ENCODE peak calls at places on chromosomes 3 and 15, in six cellular contexts. C is heart right ventricle, F is ecto neural progenitor cell, L is activated B cell treated with CpG ODN at 0.5 μM for 24 hours, T is AG04449, W is HEK293T. V is an unnamed sample.

GRCh38 chr3:195187609-195188529 is 83.1 kb downstream of the XXYLT1 start:
- DNase-seq in C (no peak), F (no peak), L (no peak), T (no peak), W (no peak), V (no peak)

GRCh38 chr15:59174846-59175831 is 31.5 kb upstream of the LDHAL6B start:
- DNase-seq in C (peak), F (peak), L (no peak), T (no peak), W (peak), V (peak)

GRCh38 chr15:41671656-41672636 is 11.7 kb downstream of the MGA start:
- DNase-seq in C (no peak), F (no peak), L (no peak), T (no peak), W (no peak), V (no peak)

GRCh38 chr3:38575279-38575843 is 74.1 kb downstream of the SCN5A start:
- DNase-seq in C (no peak), F (peak), L (no peak), T (no peak), W (no peak), V (no peak)

GRCh38 chr3:196740476-196741400 is 1.1 kb downstream of the PAK2 start:
- DNase-seq in C (peak), F (no peak), L (no peak), T (no peak), W (peak), V (no peak)

GRCh38 chr3:60720696-60721228 is 530.5 kb downstream of the FHIT start:
- DNase-seq in C (no peak), F (no peak), L (no peak), T (no peak), W (no peak), V (no peak)

GRCh38 chr15:38536201-38536676 is 28.4 kb downstream of the RASGRP1 start:
- DNase-seq in C (no peak), F (no peak), L (no peak), T (peak), W (no peak), V (no peak)

GRCh38 chr3:196837819-196838420 is 29.8 kb upstream of the SENP5 start:
- DNase-seq in C (peak), F (peak), L (peak), T (no peak), W (peak), V (peak)

GRCh38 chr15:67178569-67179210 is 75.8 kb downstream of the AAGAB start:
- DNase-seq in C (no peak), F (no peak), L (no peak), T (peak), W (no peak), V (no peak)

GRCh38 chr15:74769463-74770025 is 12.3 kb upstream of the CSK start:
- DNase-seq in C (no peak), F (no peak), L (no peak), T (no peak), W (no peak), V (no peak)

GRCh38 chr3:80350771-80351170 is 583.0 kb upstream of the ROBO1 start:
- DNase-seq in C (no peak), F (no peak), L (no peak), T (no peak), W (no peak), V (no peak)

GRCh38 chr3:98890181-98890882 is 11.2 kb downstream of the DCBLD2 start:
- DNase-seq in C (no peak), F (no peak), L (no peak), T (no peak), W (no peak), V (no peak)

GRCh38 chr15:77664428-77664827 is 31.7 kb upstream of the LINGO1 start:
- DNase-seq in C (no peak), F (no peak), L (no peak), T (no peak), W (no peak), V (no peak)